ENCODE peak calls at places on chromosomes 5 and 9, in eight cellular contexts. One of them, this sample, is unnamed.

GRCh38 chr5:64766105-64766504 is 2.4 kb downstream of the SREK1IP1 start:
- DNase-seq in thyroid gland: no peak
- DNase-seq in lower lobe of right lung: no peak
- DNase-seq in WERI-Rb-1: no peak
- DNase-seq in heart left ventricle: no peak
- DNase-seq in astrocyte of the spinal cord: no peak
- DNase-seq in BJ: no peak
- DNase-seq in epithelial cell of proximal tubule: peak; percentile 31
- DNase-seq in this sample: no peak

GRCh38 chr5:1751864-1752822 is 47.5 kb downstream of the MRPL36 start:
- DNase-seq in lower lobe of right lung: peak; percentile 21
- DNase-seq in thyroid gland: no peak
- DNase-seq in epithelial cell of proximal tubule: no peak
- DNase-seq in WERI-Rb-1: peak; percentile 4
- DNase-seq in BJ: no peak
- DNase-seq in astrocyte of the spinal cord: no peak
- DNase-seq in heart left ventricle: no peak
- DNase-seq in this sample: no peak

GRCh38 chr5:35677878-35678277 is 60.2 kb downstream of the SPEF2 start:
- DNase-seq in astrocyte of the spinal cord: no peak
- DNase-seq in BJ: no peak
- DNase-seq in heart left ventricle: no peak
- DNase-seq in lower lobe of right lung: no peak
- DNase-seq in epithelial cell of proximal tubule: no peak
- DNase-seq in thyroid gland: no peak
- DNase-seq in WERI-Rb-1: no peak
- DNase-seq in this sample: no peak

GRCh38 chr9:39588056-39588814 is 232.8 kb downstream of the SPATA31A1 start:
- DNase-seq in lower lobe of right lung: no peak
- DNase-seq in epithelial cell of proximal tubule: no peak
- DNase-seq in thyroid gland: no peak
- DNase-seq in heart left ventricle: no peak
- DNase-seq in BJ: no peak
- DNase-seq in astrocyte of the spinal cord: no peak
- DNase-seq in WERI-Rb-1: no peak
- DNase-seq in this sample: no peak

GRCh38 chr9:127253446-127253845 is 11.1 kb upstream of the GARNL3 start:
- DNase-seq in astrocyte of the spinal cord: no peak
- DNase-seq in heart left ventricle: no peak
- DNase-seq in epithelial cell of proximal tubule: no peak
- DNase-seq in lower lobe of right lung: no peak
- DNase-seq in BJ: no peak
- DNase-seq in WERI-Rb-1: no peak
- DNase-seq in thyroid gland: no peak
- DNase-seq in this sample: no peak

GRCh38 chr5:102811962-102812361 is 56.9 kb downstream of the PAM start:
- DNase-seq in heart left ventricle: no peak
- DNase-seq in epithelial cell of proximal tubule: no peak
- DNase-seq in WERI-Rb-1: no peak
- DNase-seq in BJ: no peak
- DNase-seq in lower lobe of right lung: no peak
- DNase-seq in astrocyte of the spinal cord: peak; percentile 77
- DNase-seq in thyroid gland: no peak
- DNase-seq in this sample: no peak

GRCh38 chr9:125650271-125650737 is 56.7 kb downstream of the MAPKAP1 start:
- DNase-seq in lower lobe of right lung: no peak
- DNase-seq in WERI-Rb-1: no peak
- DNase-seq in thyroid gland: no peak
- DNase-seq in epithelial cell of proximal tubule: no peak
- DNase-seq in heart left ventricle: no peak
- DNase-seq in astrocyte of the spinal cord: peak; percentile 43
- DNase-seq in BJ: no peak
- DNase-seq in this sample: peak; percentile 88

GRCh38 chr5:128174951-128175350 is 91.4 kb downstream of the SLC12A2 start:
- DNase-seq in BJ: no peak
- DNase-seq in epithelial cell of proximal tubule: no peak
- DNase-seq in heart left ventricle: no peak
- DNase-seq in lower lobe of right lung: no peak
- DNase-seq in WERI-Rb-1: no peak
- DNase-seq in thyroid gland: no peak
- DNase-seq in astrocyte of the spinal cord: peak; percentile 26
- DNase-seq in this sample: no peak

GRCh38 chr5:2680979-2681378 is 70.5 kb downstream of the IRX2 start:
- DNase-seq in lower lobe of right lung: no peak
- DNase-seq in heart left ventricle: no peak
- DNase-seq in BJ: no peak
- DNase-seq in WERI-Rb-1: no peak
- DNase-seq in astrocyte of the spinal cord: peak; percentile 57
- DNase-seq in epithelial cell of proximal tubule: no peak
- DNase-seq in thyroid gland: no peak
- DNase-seq in this sample: no peak

GRCh38 chr5:172412724-172413260 is 41.5 kb downstream of the SH3PXD2B start:
- DNase-seq in thyroid gland: peak; percentile 51
- DNase-seq in astrocyte of the spinal cord: peak; percentile 96
- DNase-seq in lower lobe of right lung: peak; percentile 88
- DNase-seq in heart left ventricle: peak; percentile 87
- DNase-seq in BJ: peak; percentile 97
- DNase-seq in WERI-Rb-1: no peak
- DNase-seq in epithelial cell of proximal tubule: no peak
- DNase-seq in this sample: no peak

GRCh38 chr5:157603333-157604190 is 28.0 kb upstream of the ADAM19 start:
- DNase-seq in astrocyte of the spinal cord: peak; percentile 94
- DNase-seq in epithelial cell of proximal tubule: peak; percentile 26
- DNase-seq in heart left ventricle: no peak
- DNase-seq in thyroid gland: no peak
- DNase-seq in BJ: peak; percentile 54
- DNase-seq in WERI-Rb-1: no peak
- DNase-seq in lower lobe of right lung: no peak
- DNase-seq in this sample: no peak

GRCh38 chr5:91499943-91500531 is 116.9 kb upstream of the ARRDC3 start:
- DNase-seq in astrocyte of the spinal cord: peak; percentile 63
- DNase-seq in heart left ventricle: no peak
- DNase-seq in WERI-Rb-1: no peak
- DNase-seq in BJ: no peak
- DNase-seq in epithelial cell of proximal tubule: peak; percentile 4
- DNase-seq in lower lobe of right lung: no peak
- DNase-seq in thyroid gland: no peak
- DNase-seq in this sample: peak; percentile 7

GRCh38 chr9:111937781-111938426 is 41.3 kb downstream of the UGCG start:
- DNase-seq in heart left ventricle: peak; percentile 15
- DNase-seq in WERI-Rb-1: no peak
- DNase-seq in thyroid gland: peak; percentile 4
- DNase-seq in BJ: no peak
- DNase-seq in lower lobe of right lung: peak; percentile 68
- DNase-seq in astrocyte of the spinal cord: peak; percentile 65
- DNase-seq in epithelial cell of proximal tubule: no peak
- DNase-seq in this sample: peak; percentile 49

GRCh38 chr9:21153688-21154608 is 12.3 kb upstream of the IFNW1 start:
- DNase-seq in lower lobe of right lung: peak; percentile 38
- DNase-seq in astrocyte of the spinal cord: peak; percentile 59
- DNase-seq in WERI-Rb-1: peak; percentile 7
- DNase-seq in epithelial cell of proximal tubule: peak; percentile 9
- DNase-seq in heart left ventricle: no peak
- DNase-seq in BJ: no peak
- DNase-seq in thyroid gland: peak; percentile 30
- DNase-seq in this sample: no peak

GRCh38 chr5:43121565-43122484 is 1.1 kb downstream of the ZNF131 start:
- DNase-seq in WERI-Rb-1: no peak
- DNase-seq in epithelial cell of proximal tubule: peak; percentile 13
- DNase-seq in BJ: no peak
- DNase-seq in astrocyte of the spinal cord: peak; percentile 55
- DNase-seq in thyroid gland: peak; percentile 15
- DNase-seq in heart left ventricle: peak; percentile 12
- DNase-seq in lower lobe of right lung: no peak
- DNase-seq in this sample: no peak

GRCh38 chr5:54178991-54179390 is 131.4 kb downstream of the ARL15 start:
- DNase-seq in thyroid gland: no peak
- DNase-seq in astrocyte of the spinal cord: no peak
- DNase-seq in heart left ventricle: no peak
- DNase-seq in lower lobe of right lung: no peak
- DNase-seq in epithelial cell of proximal tubule: no peak
- DNase-seq in BJ: no peak
- DNase-seq in WERI-Rb-1: no peak
- DNase-seq in this sample: no peak

GRCh38 chr5:61624553-61624952 is 292.5 kb downstream of the ZSWIM6 start:
- DNase-seq in astrocyte of the spinal cord: no peak
- DNase-seq in WERI-Rb-1: no peak
- DNase-seq in BJ: no peak
- DNase-seq in heart left ventricle: no peak
- DNase-seq in thyroid gland: no peak
- DNase-seq in epithelial cell of proximal tubule: no peak
- DNase-seq in lower lobe of right lung: no peak
- DNase-seq in this sample: no peak

GRCh38 chr5:61623401-61624069 is 291.5 kb downstream of the ZSWIM6 start:
- DNase-seq in WERI-Rb-1: no peak
- DNase-seq in astrocyte of the spinal cord: peak; percentile 43
- DNase-seq in epithelial cell of proximal tubule: no peak
- DNase-seq in heart left ventricle: no peak
- DNase-seq in thyroid gland: no peak
- DNase-seq in BJ: no peak
- DNase-seq in lower lobe of right lung: no peak
- DNase-seq in this sample: no peak

GRCh38 chr5:61626639-61627282 is 294.7 kb downstream of the ZSWIM6 start:
- DNase-seq in astrocyte of the spinal cord: no peak
- DNase-seq in lower lobe of right lung: no peak
- DNase-seq in BJ: no peak
- DNase-seq in heart left ventricle: no peak
- DNase-seq in WERI-Rb-1: no peak
- DNase-seq in epithelial cell of proximal tubule: no peak
- DNase-seq in thyroid gland: no peak
- DNase-seq in this sample: no peak

GRCh38 chr5:61625682-61626620 is 293.9 kb downstream of the ZSWIM6 start:
- DNase-seq in WERI-Rb-1: no peak
- DNase-seq in astrocyte of the spinal cord: peak; percentile 50
- DNase-seq in BJ: no peak
- DNase-seq in heart left ventricle: peak; percentile 79
- DNase-seq in lower lobe of right lung: peak; percentile 89
- DNase-seq in thyroid gland: peak; percentile 92
- DNase-seq in epithelial cell of proximal tubule: no peak
- DNase-seq in this sample: no peak

DNA sequence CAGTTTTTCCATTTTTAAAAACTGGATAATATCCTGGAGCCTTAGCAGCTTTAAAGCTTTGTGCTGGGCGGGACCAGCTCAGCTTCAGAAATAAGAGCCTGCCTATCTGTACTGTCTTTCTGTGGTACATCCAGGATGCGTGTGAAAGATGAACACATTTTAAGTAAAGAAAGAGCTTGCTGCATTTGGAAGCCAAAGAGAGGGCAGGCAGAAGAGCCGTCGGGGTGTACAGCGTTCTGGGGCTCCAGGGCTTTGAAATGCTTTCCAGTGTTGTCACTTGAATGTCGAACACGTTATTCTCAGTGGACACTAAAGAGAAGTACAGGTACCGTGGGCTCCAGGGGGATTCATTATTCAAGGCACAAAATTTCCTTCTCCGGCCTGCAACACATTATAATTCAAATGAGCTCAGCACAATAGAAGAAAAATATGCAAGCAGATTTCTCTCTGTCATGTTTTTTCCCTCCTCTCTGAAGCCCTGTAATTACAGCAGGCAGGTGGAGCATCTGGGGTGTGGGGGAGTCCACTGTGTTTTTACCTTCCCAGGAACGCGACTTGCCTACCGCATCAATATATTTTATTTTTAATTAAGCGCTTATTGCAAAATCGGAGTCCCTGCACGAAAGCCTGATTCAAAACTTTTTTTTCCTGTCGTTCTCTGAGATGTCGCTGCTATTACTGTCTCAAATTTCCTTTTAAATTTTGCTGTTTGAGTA is 293.1 kb downstream of the ZSWIM6 start:
- DNase-seq in epithelial cell of proximal tubule: no peak
- DNase-seq in thyroid gland: no peak
- DNase-seq in heart left ventricle: no peak
- DNase-seq in WERI-Rb-1: no peak
- DNase-seq in lower lobe of right lung: no peak
- DNase-seq in astrocyte of the spinal cord: no peak
- DNase-seq in BJ: no peak
- DNase-seq in this sample: no peak
- H3K4me3 ChIP-seq in epithelial cell of proximal tubule: peak overlapping the region; percentile 68
- H3K4me3 ChIP-seq in thyroid gland: no peak overlapping the region
- H3K4me3 ChIP-seq in heart left ventricle: peak overlapping the region; percentile 59
- H3K4me3 ChIP-seq in WERI-Rb-1: no peak overlapping the region
- H3K4me3 ChIP-seq in lower lobe of right lung: peak overlapping the region; percentile 62
- H3K4me3 ChIP-seq in astrocyte of the spinal cord: peak overlapping the region; percentile 44
- H3K4me3 ChIP-seq in BJ: peak overlapping the region; percentile 35
- H3K4me3 ChIP-seq in this sample: peak overlapping the region; percentile 50

DNA sequence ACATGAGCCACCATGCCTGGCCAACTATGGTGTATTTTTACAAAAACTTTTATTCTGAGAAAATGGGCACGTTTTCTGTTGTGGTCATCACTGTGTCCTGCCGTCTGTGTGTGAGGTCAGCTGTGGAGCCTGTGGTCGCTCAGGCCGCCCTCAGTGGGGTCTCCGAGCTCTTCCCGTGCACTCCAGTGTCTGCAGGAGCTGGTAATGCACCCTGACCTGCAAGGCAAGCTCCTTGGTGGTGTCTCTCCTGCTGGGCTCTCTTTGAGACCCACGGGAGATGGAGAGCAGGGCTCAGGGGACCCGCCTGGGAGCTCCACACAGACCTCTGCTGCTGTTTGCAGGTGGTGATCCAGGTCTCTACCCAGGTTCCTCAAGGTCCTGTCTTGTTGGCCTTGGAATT is 9.6 kb upstream of the AHRR start:
- DNase-seq in epithelial cell of proximal tubule: no peak
- DNase-seq in WERI-Rb-1: no peak
- DNase-seq in heart left ventricle: no peak
- DNase-seq in astrocyte of the spinal cord: no peak
- DNase-seq in thyroid gland: no peak
- DNase-seq in lower lobe of right lung: no peak
- DNase-seq in BJ: no peak
- DNase-seq in this sample: no peak
- H3K4me3 ChIP-seq in epithelial cell of proximal tubule: no peak overlapping the region
- H3K4me3 ChIP-seq in WERI-Rb-1: no peak overlapping the region
- H3K4me3 ChIP-seq in heart left ventricle: no peak overlapping the region
- H3K4me3 ChIP-seq in astrocyte of the spinal cord: no peak overlapping the region
- H3K4me3 ChIP-seq in thyroid gland: no peak overlapping the region
- H3K4me3 ChIP-seq in lower lobe of right lung: no peak overlapping the region
- H3K4me3 ChIP-seq in BJ: no peak overlapping the region
- H3K4me3 ChIP-seq in this sample: no peak overlapping the region

DNA sequence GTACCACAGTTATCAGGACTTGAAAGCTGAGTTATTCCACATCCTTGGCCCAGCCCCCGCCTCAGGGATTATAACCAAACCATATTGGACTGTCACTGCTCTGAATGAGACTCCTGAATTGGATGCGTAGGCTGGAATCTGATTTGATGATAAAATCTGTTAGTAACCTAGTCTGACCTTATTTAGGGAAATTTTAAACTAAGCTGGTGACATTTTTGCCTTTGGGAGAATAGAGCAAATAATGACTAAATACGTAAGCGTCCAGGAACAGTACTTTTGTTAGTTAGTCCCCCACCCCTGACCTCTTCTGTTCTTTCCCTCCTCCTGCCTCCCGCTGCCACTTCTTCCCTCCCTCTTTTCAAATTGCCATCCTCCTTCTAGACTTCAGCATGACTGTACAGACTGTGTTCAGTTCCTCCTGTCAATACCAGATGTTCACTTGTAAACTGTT is 92.6 kb downstream of the TLE4 start:
- DNase-seq in WERI-Rb-1: peak; percentile 17
- DNase-seq in thyroid gland: no peak
- DNase-seq in lower lobe of right lung: no peak
- DNase-seq in heart left ventricle: no peak
- DNase-seq in astrocyte of the spinal cord: no peak
- DNase-seq in epithelial cell of proximal tubule: no peak
- DNase-seq in BJ: no peak
- DNase-seq in this sample: no peak
- H3K4me3 ChIP-seq in WERI-Rb-1: no peak overlapping the region
- H3K4me3 ChIP-seq in thyroid gland: no peak overlapping the region
- H3K4me3 ChIP-seq in lower lobe of right lung: no peak overlapping the region
- H3K4me3 ChIP-seq in heart left ventricle: no peak overlapping the region
- H3K4me3 ChIP-seq in astrocyte of the spinal cord: no peak overlapping the region
- H3K4me3 ChIP-seq in epithelial cell of proximal tubule: no peak overlapping the region
- H3K4me3 ChIP-seq in BJ: no peak overlapping the region
- H3K4me3 ChIP-seq in this sample: no peak overlapping the region

GRCh38 chr5:139384591-139385051 is 1.5 kb upstream of the SLC23A1 start:
- DNase-seq in heart left ventricle: no peak
- DNase-seq in astrocyte of the spinal cord: no peak
- DNase-seq in thyroid gland: no peak
- DNase-seq in lower lobe of right lung: no peak
- DNase-seq in BJ: no peak
- DNase-seq in WERI-Rb-1: no peak
- DNase-seq in epithelial cell of proximal tubule: no peak
- DNase-seq in this sample: no peak
- H3K4me3 ChIP-seq in heart left ventricle: peak overlapping the region; percentile 47
- H3K4me3 ChIP-seq in astrocyte of the spinal cord: no peak overlapping the region
- H3K4me3 ChIP-seq in thyroid gland: no peak overlapping the region
- H3K4me3 ChIP-seq in lower lobe of right lung: peak overlapping the region; percentile 54
- H3K4me3 ChIP-seq in BJ: no peak overlapping the region
- H3K4me3 ChIP-seq in WERI-Rb-1: no peak overlapping the region
- H3K4me3 ChIP-seq in epithelial cell of proximal tubule: no peak overlapping the region
- H3K4me3 ChIP-seq in this sample: no peak overlapping the region

This sample was measured in GM12864.